ENCODE peak calls at places on chromosomes 2 and 18, in eight cellular contexts. L is lower lobe of right lung, A is substantia nigra, X is neuronal stem cell, W is right lobe of liver, K is adrenal gland, E is thoracic aorta, Z is fibroblast of lung. I is an unnamed sample.

GRCh38 chr18:23825496-23825895 is 136.2 kb downstream of the LAMA3 start:
- DNase-seq in W (no peak), X (no peak), Z (no peak), E (no peak), L (no peak), K (no peak), A (no peak), I (no peak)

GRCh38 chr2:6865346-6866238 is at the start of gene CMPK2:
- DNase-seq in K (peak), A (peak), W (peak), L (peak), X (peak), E (no peak), Z (peak), I (peak)

GRCh38 chr2:55459741-55460274 is 40.2 kb upstream of the CCDC88A start:
- DNase-seq in Z (no peak), A (no peak), K (no peak), L (no peak), E (no peak), W (no peak), X (no peak), I (no peak)

GRCh38 chr2:181138816-181139215 is 158.4 kb downstream of the UBE2E3 start:
- DNase-seq in E (no peak), A (no peak), L (no peak), Z (peak), X (no peak), K (no peak), W (no peak), I (no peak)

GRCh38 chr2:149739171-149739879 is 151.8 kb upstream of the MMADHC start:
- DNase-seq in X (no peak), E (no peak), Z (no peak), A (no peak), L (no peak), W (no peak), K (no peak), I (no peak)

GRCh38 chr2:52904511-52904910 is 863.1 kb upstream of the CHAC2 start:
- DNase-seq in W (no peak), A (no peak), E (no peak), Z (peak), K (no peak), L (no peak), X (no peak), I (no peak)

GRCh38 chr2:198441246-198441645 is 636.9 kb downstream of the PLCL1 start:
- DNase-seq in A (no peak), Z (no peak), L (no peak), X (no peak), E (no peak), W (no peak), K (no peak), I (no peak)

GRCh38 chr18:12048827-12049175 is 44.8 kb upstream of the ANKRD62 start:
- DNase-seq in A (no peak), E (no peak), L (no peak), K (no peak), X (no peak), W (no peak), Z (peak), I (no peak)

GRCh38 chr2:203498161-203498560 is 36.9 kb downstream of the RAPH1 start:
- DNase-seq in X (no peak), L (no peak), Z (peak), W (no peak), E (no peak), A (no peak), K (no peak), I (no peak)

GRCh38 chr2:45283764-45284620 is 274.7 kb upstream of the SIX2 start:
- DNase-seq in X (no peak), K (no peak), E (peak), W (no peak), L (no peak), Z (peak), A (no peak), I (no peak)

GRCh38 chr2:201909961-201910361 is 103.6 kb downstream of the CDK15 start:
- DNase-seq in Z (peak), L (no peak), X (no peak), A (no peak), W (no peak), K (no peak), E (no peak), I (no peak)

GRCh38 chr18:7084766-7085080 is 32.9 kb downstream of the LAMA1 start:
- DNase-seq in W (no peak), K (no peak), L (no peak), E (no peak), A (no peak), X (no peak), Z (peak), I (no peak)
- H3K27ac ChIP-seq in W (no peak), K (no peak), L (no peak), E (no peak), A (no peak), X (no peak), Z (peak), I (no peak)

GRCh38 chr2:160469615-160470204 is 23.9 kb downstream of the RBMS1 start:
- DNase-seq in X (no peak), K (no peak), E (no peak), W (no peak), L (no peak), A (no peak), Z (no peak), I (no peak)

GRCh38 chr2:160471950-160472349 is 21.7 kb downstream of the RBMS1 start:
- DNase-seq in E (no peak), W (no peak), L (no peak), Z (peak), X (no peak), A (no peak), K (no peak), I (no peak)

GRCh38 chr2:160472839-160473251 is 20.8 kb downstream of the RBMS1 start:
- DNase-seq in K (no peak), A (no peak), X (no peak), W (no peak), E (no peak), L (no peak), Z (peak), I (no peak)

GRCh38 chr2:160467086-160467485 is 26.5 kb downstream of the RBMS1 start:
- DNase-seq in A (no peak), K (no peak), L (no peak), X (no peak), Z (no peak), E (no peak), W (no peak), I (no peak)

DNA sequence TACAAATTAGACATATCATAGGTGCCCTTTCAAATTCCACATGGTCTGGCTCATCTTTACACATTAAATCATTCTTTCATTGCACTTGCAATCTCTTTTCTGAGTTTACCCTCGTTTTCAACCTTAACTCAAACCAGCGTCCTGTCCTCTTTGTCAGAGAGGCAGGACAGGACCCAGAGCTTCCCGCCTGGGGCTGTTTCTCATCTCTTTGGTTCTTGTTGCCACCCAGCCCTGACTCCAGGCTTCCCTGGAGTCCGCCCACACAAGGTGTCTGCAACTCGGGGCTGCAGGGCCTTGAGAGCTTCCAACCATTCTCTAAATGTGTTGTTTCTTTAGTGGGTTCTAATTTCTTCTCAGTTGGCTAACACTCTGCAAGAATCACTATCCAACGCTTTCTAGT is 24.4 kb downstream of the RBMS1 start:
- DNase-seq in E (no peak), L (no peak), W (no peak), K (no peak), X (no peak), A (no peak), Z (no peak), I (no peak)
- H3K27ac ChIP-seq in E (no peak), L (no peak), W (no peak), K (no peak), X (no peak), A (no peak), Z (no peak), I (no peak)

GRCh38 chr2:64681479-64681967 is 27.8 kb upstream of the SERTAD2 start:
- DNase-seq in L (no peak), Z (no peak), E (no peak), K (no peak), X (no peak), W (no peak), A (no peak), I (no peak)
- H3K27ac ChIP-seq in L (no peak), Z (no peak), E (no peak), K (no peak), X (no peak), W (no peak), A (no peak), I (no peak)

GRCh38 chr2:20579866-20580265 is 71.0 kb downstream of the HS1BP3 start:
- DNase-seq in L (peak), K (peak), X (no peak), E (no peak), A (no peak), Z (no peak), W (peak), I (no peak)

GRCh38 chr2:20577495-20578235 is 73.2 kb downstream of the HS1BP3 start:
- DNase-seq in Z (no peak), L (peak), X (no peak), E (no peak), A (no peak), K (no peak), W (no peak), I (no peak)

GRCh38 chr2:20576598-20577115 is 74.2 kb downstream of the HS1BP3 start:
- DNase-seq in Z (no peak), L (no peak), W (no peak), K (no peak), E (no peak), A (no peak), X (no peak), I (no peak)

GRCh38 chr2:20578895-20579825 is 71.7 kb downstream of the HS1BP3 start:
- DNase-seq in L (peak), K (peak), Z (peak), W (peak), X (no peak), A (peak), E (peak), I (peak)

GRCh38 chr2:20578266-20578894 is 72.5 kb downstream of the HS1BP3 start:
- DNase-seq in L (peak), W (no peak), X (no peak), A (no peak), Z (no peak), E (no peak), K (no peak), I (no peak)
- H3K27ac ChIP-seq in L (peak), W (peak), X (no peak), A (peak), Z (peak), E (peak), K (peak), I (peak)

DNA sequence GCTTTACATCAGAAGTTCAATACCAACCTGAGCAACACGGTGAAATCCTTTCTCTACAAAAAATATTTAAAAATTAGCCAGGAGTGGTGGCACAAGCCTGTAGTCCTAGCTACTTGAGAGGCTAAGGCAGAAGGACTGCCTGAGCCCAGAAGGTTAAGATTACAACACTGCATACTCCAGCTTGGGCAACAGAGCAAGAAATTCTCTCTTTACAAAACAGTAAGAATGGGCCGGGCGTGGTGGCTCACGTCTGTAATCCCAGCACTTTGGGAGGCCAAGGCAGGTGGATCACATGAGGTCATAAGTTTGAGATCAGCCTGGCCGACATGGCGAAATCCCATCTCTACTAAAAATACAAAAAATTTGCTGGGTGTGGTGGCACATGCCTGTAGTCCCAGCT is 113.2 kb downstream of the USP34 start:
- DNase-seq in A (no peak), K (no peak), X (no peak), W (no peak), L (peak), Z (peak), E (no peak), I (no peak)
- H3K27ac ChIP-seq in A (no peak), K (no peak), X (no peak), W (peak), L (peak), Z (no peak), E (no peak), I (no peak)

GRCh38 chr2:175576875-175577274 is 395.4 kb upstream of the ATP5MC3 start:
- DNase-seq in A (no peak), K (no peak), W (no peak), Z (no peak), X (no peak), E (no peak), L (no peak), I (no peak)
- H3K27ac ChIP-seq in A (no peak), K (no peak), W (no peak), Z (no peak), X (no peak), E (no peak), L (no peak), I (no peak)

DNA sequence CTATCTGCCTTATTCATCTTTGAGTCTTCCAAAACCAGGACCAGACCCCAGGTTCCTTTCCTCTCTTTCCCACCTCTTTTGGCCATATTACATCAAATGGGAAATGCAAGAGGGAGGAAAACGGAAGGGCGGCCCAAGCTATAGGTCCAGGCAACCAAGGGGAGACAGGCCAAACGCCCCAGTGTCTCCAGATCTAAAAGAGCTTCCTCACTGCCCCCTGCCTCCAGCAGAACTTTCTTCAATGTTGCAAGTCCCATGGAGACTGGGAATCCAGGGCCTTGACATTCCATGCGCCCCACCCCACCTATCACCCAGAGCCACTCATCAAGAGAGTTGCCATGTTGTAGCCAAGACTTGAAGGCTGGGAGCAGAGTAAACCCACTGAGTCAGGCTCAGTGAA is 15.4 kb downstream of the TNS1 start:
- DNase-seq in E (no peak), W (no peak), K (peak), L (no peak), A (no peak), Z (no peak), X (no peak), I (peak)
- H3K27ac ChIP-seq in E (no peak), W (no peak), K (peak), L (peak), A (no peak), Z (no peak), X (no peak), I (no peak)

DNA sequence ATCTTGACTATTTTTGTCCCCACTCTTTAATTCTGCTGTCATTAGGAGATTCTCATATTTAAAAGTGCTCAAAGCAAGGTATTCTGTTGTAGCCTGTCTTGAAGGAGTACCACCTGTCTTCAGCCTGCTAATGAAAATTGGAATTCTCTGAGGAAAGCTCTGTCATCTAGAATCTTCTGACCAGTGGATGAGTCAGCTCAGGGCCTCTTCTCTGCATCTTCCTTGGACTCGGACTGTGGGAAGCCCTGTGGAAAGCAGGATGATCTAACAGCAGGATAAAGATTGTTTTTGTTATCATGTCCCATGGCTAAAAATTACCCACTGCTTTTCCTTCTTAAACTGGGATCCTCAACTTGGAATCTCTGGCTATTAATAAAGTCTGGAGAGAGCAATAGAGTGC is 18.7 kb upstream of the TMEM200C start:
- DNase-seq in W (no peak), K (no peak), X (no peak), E (no peak), L (no peak), Z (no peak), A (no peak), I (no peak)
- H3K27ac ChIP-seq in W (no peak), K (no peak), X (no peak), E (no peak), L (no peak), Z (no peak), A (no peak), I (no peak)